ENCODE peak calls at places on chromosomes 2 and 18, in four cellular contexts. R is HFFc6, E is epithelial cell of esophagus, W is Peyer's patch. Z is an unnamed sample.

GRCh38 chr18:6078877-6079276 is 183.6 kb upstream of the TMEM200C start:
- DNase-seq in R (no peak), E (no peak), W (no peak), Z (no peak)

GRCh38 chr2:82748653-82749052 is 1710.4 kb downstream of the SUCLG1 start:
- DNase-seq in R (no peak), E (peak; percentile 1), W (no peak), Z (no peak)

GRCh38 chr2:152089238-152089637 is 9.6 kb downstream of the CACNB4 start:
- DNase-seq in R (no peak), E (peak; percentile 11), W (no peak), Z (no peak)

GRCh38 chr18:75500510-75500909 is 73.0 kb upstream of the SMIM21 start:
- DNase-seq in R (peak; percentile 49), E (peak; percentile 9), W (no peak), Z (no peak)

GRCh38 chr2:183812091-183812490 is 687.8 kb downstream of the NUP35 start:
- DNase-seq in R (no peak), E (peak; percentile 6), W (no peak), Z (no peak)

GRCh38 chr2:156430978-156431358 is 5.2 kb upstream of the GPD2 start:
- DNase-seq in R (peak; percentile 53), E (peak; percentile 77), W (no peak), Z (no peak)

GRCh38 chr2:234462218-234462992 is 34.5 kb downstream of the ARL4C start:
- DNase-seq in R (no peak), E (no peak), W (no peak), Z (no peak)

GRCh38 chr2:168116448-168116847 is 130.9 kb downstream of the STK39 start:
- DNase-seq in R (no peak), E (no peak), W (no peak), Z (no peak)

GRCh38 chr2:157875720-157876065 is 437 bp downstream of the ACVR1 start:
- DNase-seq in R (no peak), E (peak; percentile 57), W (peak; percentile 46), Z (peak; percentile 59)

GRCh38 chr2:109538551-109538950 is 75.2 kb downstream of the SEPTIN10 start:
- DNase-seq in R (no peak), E (no peak), W (no peak), Z (no peak)

GRCh38 chr2:231707625-231708049 is 688 bp upstream of the PTMA start:
- DNase-seq in R (no peak), E (peak; percentile 50), W (peak; percentile 50), Z (no peak)

GRCh38 chr2:227340106-227340505 is 15.1 kb downstream of the MFF start:
- DNase-seq in R (no peak), E (no peak), W (no peak), Z (no peak)

GRCh38 chr2:19796036-19796703 is 105.6 kb downstream of the TTC32 start:
- DNase-seq in R (peak; percentile 93), E (peak; percentile 84), W (no peak), Z (no peak)

GRCh38 chr18:6279308-6279707 is 135.4 kb downstream of the L3MBTL4 start:
- DNase-seq in R (no peak), E (no peak), W (no peak), Z (no peak)

GRCh38 chr2:99818842-99819241 is 323.5 kb downstream of the AFF3 start:
- DNase-seq in R (no peak), E (peak; percentile 32), W (no peak), Z (no peak)

GRCh38 chr2:143083636-143084035 is 45.6 kb upstream of the ARHGAP15 start:
- DNase-seq in R (peak; percentile 19), E (peak; percentile 83), W (no peak), Z (no peak)

GRCh38 chr2:112712903-112713584 is 7.8 kb upstream of the NT5DC4 start:
- DNase-seq in R (peak; percentile 56), E (peak; percentile 59), W (no peak), Z (no peak)

GRCh38 chr18:10378688-10379465 is 75.6 kb upstream of the APCDD1 start:
- DNase-seq in R (peak; percentile 82), E (peak; percentile 73), W (no peak), Z (no peak)

GRCh38 chr18:45282101-45282812 is 333.0 kb upstream of the SLC14A2 start:
- DNase-seq in R (no peak), E (peak; percentile 7), W (no peak), Z (no peak)
- TF ChIP-seq CTCF in R (no peak), E (peak; percentile 21), W (no peak), Z (no peak)

DNA sequence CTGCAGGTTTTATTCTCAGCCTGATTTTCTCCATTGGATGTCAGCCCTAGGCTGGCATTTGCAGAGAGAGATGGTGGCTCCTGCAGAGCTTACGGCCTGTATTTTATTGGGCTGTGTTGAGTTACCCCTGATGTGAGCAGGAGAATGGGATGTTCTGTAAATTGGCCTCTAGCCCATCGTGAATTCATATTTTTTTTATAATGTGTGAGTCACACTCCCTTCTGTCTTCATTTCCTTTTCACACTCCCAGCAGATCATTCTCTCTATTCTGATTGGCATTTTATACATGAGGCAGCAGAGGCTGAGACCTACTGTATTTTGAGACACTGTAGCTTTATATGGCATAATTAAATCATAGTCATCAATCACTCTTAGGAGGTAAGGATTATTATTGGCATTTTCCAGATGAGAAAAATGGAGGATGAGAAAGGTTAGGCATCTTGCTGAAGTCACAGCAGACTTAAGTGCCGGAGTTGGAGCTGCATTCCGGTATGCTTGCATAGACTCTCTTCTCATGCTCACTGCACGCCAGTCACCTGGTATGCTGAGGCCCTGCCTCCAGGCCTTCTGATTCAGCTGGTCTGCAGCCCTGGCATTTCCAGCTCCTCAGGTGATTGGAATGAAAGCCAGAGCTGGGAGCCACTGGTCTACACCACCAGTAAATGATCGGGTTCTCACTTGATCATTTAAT is 142.4 kb downstream of the NEDD4L start:
- DNase-seq in R (peak; percentile 90), E (peak; percentile 98), W (no peak), Z (no peak)
- TF ChIP-seq CTCF in R (no peak), E (no peak), W (no peak), Z (no peak)

GRCh38 chr2:137910641-137911040 is 53.6 kb upstream of the HNMT start:
- DNase-seq in R (peak; percentile 17), E (peak; percentile 24), W (no peak), Z (no peak)
- TF ChIP-seq CTCF in R (peak; percentile 80), E (peak; percentile 37), W (peak; percentile 80), Z (peak; percentile 12)

GRCh38 chr18:460302-460701 is 40.2 kb downstream of the COLEC12 start:
- DNase-seq in R (no peak), E (no peak), W (no peak), Z (no peak)

GRCh38 chr18:461762-462161 is 38.7 kb downstream of the COLEC12 start:
- DNase-seq in R (no peak), E (no peak), W (no peak), Z (no peak)

GRCh38 chr18:458016-458415 is 42.5 kb downstream of the COLEC12 start:
- DNase-seq in R (no peak), E (no peak), W (no peak), Z (no peak)

GRCh38 chr18:460791-461190 is 39.7 kb downstream of the COLEC12 start:
- DNase-seq in R (no peak), E (no peak), W (no peak), Z (no peak)

DNA sequence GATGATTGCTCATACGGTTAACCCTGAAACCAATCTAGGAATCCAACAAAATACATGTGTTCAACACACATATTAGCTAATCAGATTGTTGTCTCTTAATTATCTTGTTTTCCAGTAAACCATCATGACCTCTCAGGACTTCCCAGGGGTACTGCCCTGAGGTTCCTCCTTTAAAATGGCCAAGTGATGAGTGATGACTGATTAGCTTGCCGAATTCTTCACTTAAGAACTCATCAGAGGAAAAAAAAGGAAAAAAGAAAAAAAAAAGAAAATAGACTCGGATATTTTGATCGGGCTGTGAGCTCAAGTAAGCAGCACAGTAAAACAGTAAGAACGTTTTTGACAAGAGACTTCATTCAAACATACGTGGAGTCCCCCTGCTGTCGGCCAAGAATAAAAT is 40.7 kb downstream of the COLEC12 start:
- DNase-seq in R (no peak), E (no peak), W (no peak), Z (no peak)
- TF ChIP-seq CTCF in R (no peak), E (no peak), W (no peak), Z (no peak)

GRCh38 chr2:127133793-127134192 is 26.8 kb upstream of the BIN1 start:
- DNase-seq in R (no peak), E (no peak), W (no peak), Z (no peak)

GRCh38 chr2:127128508-127128907 is 21.6 kb upstream of the BIN1 start:
- DNase-seq in R (no peak), E (peak; percentile 35), W (peak; percentile 74), Z (no peak)

GRCh38 chr2:127125821-127126220 is 18.9 kb upstream of the BIN1 start:
- DNase-seq in R (no peak), E (no peak), W (no peak), Z (no peak)

GRCh38 chr2:127134235-127134634 is 27.3 kb upstream of the BIN1 start:
- DNase-seq in R (no peak), E (no peak), W (no peak), Z (no peak)

DNA sequence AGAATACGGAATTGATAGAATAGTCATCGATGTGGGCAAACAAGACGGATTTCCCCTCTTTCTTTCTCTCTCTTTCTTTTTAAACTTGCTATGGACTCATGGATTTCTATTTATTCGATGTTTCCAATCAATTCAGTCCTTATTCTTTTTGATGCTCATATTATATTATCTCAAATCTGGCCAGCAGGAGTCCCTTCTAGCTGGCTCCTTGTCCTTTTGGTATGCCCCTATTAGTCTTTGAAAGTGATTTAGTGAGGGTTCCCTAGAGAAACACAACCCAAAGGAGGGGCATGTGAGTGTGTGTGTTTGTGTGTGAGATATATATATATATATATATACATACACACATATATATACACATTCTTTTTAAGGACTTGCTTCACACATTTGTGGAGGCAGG is 23.5 kb upstream of the BIN1 start:
- DNase-seq in R (no peak), E (no peak), W (no peak), Z (no peak)
- TF ChIP-seq CTCF in R (peak; percentile 52), E (no peak), W (no peak), Z (no peak)

DNA sequence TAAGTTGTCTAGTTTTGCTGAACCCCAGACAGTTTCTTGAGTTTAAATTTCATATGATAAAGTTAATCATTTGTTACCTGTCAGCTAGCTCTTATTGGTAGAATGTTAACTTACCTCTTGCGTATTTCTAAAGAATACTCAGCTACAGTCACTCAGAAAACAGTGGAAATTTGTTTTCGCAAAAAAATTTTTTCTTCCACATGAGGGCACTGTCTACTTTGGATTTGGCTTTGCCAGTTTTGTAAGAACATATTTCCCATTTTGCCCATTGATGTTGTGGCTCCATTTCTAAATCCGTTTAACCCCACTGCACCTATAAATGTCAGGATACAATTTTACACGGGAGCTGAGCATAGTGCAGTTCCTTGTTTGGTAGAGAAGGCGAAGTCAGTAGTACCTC is 19.1 kb upstream of the GCFC2 start:
- DNase-seq in R (peak; percentile 9), E (peak; percentile 26), W (no peak), Z (no peak)
- TF ChIP-seq CTCF in R (peak; percentile 72), E (peak; percentile 41), W (peak; percentile 33), Z (no peak)

GRCh38 chr2:116820986-116821385 is 993.5 kb upstream of the DDX18 start:
- DNase-seq in R (no peak), E (peak; percentile 74), W (no peak), Z (no peak)

GRCh38 chr2:116819355-116819754 is 995.1 kb upstream of the DDX18 start:
- DNase-seq in R (no peak), E (no peak), W (no peak), Z (no peak)
- TF ChIP-seq CTCF in R (peak; percentile 39), E (no peak), W (peak; percentile 9), Z (no peak)

GRCh38 chr18:46213295-46213694 is 109.1 kb downstream of the HAUS1 start:
- DNase-seq in R (no peak), E (peak; percentile 31), W (no peak), Z (no peak)
- TF ChIP-seq CTCF in R (peak; percentile 66), E (peak; percentile 36), W (peak; percentile 65), Z (peak; percentile 71)